ENCODE peak calls at places on chromosome 18, in eight cellular contexts. G is PC-3; Y is stromal cell of bone marrow; J is GM12892; I is stimulated activated CD8-positive, alpha-beta memory T cell treated with anti-CD3 and anti-CD28 coated beads, Interleukin-15, amount 100 ng/mL, for 1 hour; V is AG20443; T is AG08396; F is mucosa of descending colon. C is an unnamed sample.

GRCh38 chr18:51323941-51324340 is 126.5 kb upstream of the MEX3C start:
- DNase-seq in G (no peak), Y (no peak), J (no peak), I (no peak), V (no peak), T (no peak), F (no peak), C (no peak)

GRCh38 chr18:58325521-58325908 is 281.5 kb downstream of the NEDD4L start:
- DNase-seq in G (no peak), Y (peak; percentile 38), J (no peak), I (no peak), V (peak; percentile 39), T (no peak), F (no peak), C (no peak)

GRCh38 chr18:53375641-53376040 is 848.8 kb downstream of the MBD2 start:
- DNase-seq in G (no peak), Y (no peak), J (no peak), I (no peak), V (no peak), T (no peak), F (no peak), C (no peak)

GRCh38 chr18:74299162-74299561 is 7.4 kb upstream of the CYB5A start:
- DNase-seq in G (no peak), Y (no peak), J (no peak), I (no peak), V (no peak), T (no peak), F (no peak), C (no peak)

GRCh38 chr18:48122376-48122775 is 191.9 kb upstream of the SMAD2 start:
- DNase-seq in G (no peak), Y (no peak), J (no peak), I (no peak), V (no peak), T (no peak), F (no peak), C (no peak)

GRCh38 chr18:24942144-24942543 is 409.8 kb downstream of the ZNF521 start:
- DNase-seq in G (peak; percentile 12), Y (no peak), J (no peak), I (no peak), V (no peak), T (no peak), F (no peak), C (no peak)

GRCh38 chr18:2914185-2914584 is 67.4 kb downstream of the EMILIN2 start:
- DNase-seq in G (no peak), Y (no peak), J (no peak), I (no peak), V (no peak), T (no peak), F (no peak), C (no peak)

GRCh38 chr18:43661570-43661969 is 384.3 kb upstream of the SYT4 start:
- DNase-seq in G (peak; percentile 64), Y (no peak), J (no peak), I (no peak), V (no peak), T (peak; percentile 13), F (no peak), C (peak; percentile 4)

GRCh38 chr18:70991577-70991976 is 702.7 kb downstream of the SOCS6 start:
- DNase-seq in G (peak; percentile 26), Y (no peak), J (no peak), I (no peak), V (no peak), T (no peak), F (no peak), C (peak; percentile 33)

GRCh38 chr18:34647251-34647650 is 62.8 kb upstream of the DTNA start:
- DNase-seq in G (no peak), Y (no peak), J (no peak), I (no peak), V (no peak), T (no peak), F (no peak), C (no peak)

GRCh38 chr18:12315481-12315880 is 7.4 kb downstream of the TUBB6 start:
- DNase-seq in G (no peak), Y (no peak), J (no peak), I (no peak), V (no peak), T (no peak), F (no peak), C (no peak)

GRCh38 chr18:3526421-3527354 is 76.7 kb downstream of the TGIF1 start:
- DNase-seq in G (no peak), Y (no peak), J (no peak), I (no peak), V (peak; percentile 23), T (no peak), F (no peak), C (no peak)

GRCh38 chr18:23884712-23885375 is 129.7 kb upstream of the TTC39C start:
- DNase-seq in G (no peak), Y (no peak), J (no peak), I (no peak), V (no peak), T (no peak), F (peak; percentile 71), C (no peak)

GRCh38 chr18:44716697-44717163 is 36.0 kb downstream of the SETBP1 start:
- DNase-seq in G (no peak), Y (no peak), J (no peak), I (no peak), V (no peak), T (no peak), F (no peak), C (no peak)

GRCh38 chr18:77733292-77733903 is 483.8 kb downstream of the GALR1 start:
- DNase-seq in G (no peak), Y (no peak), J (no peak), I (no peak), V (no peak), T (no peak), F (no peak), C (no peak)

GRCh38 chr18:74977041-74977440 is 231.9 kb downstream of the PTGR3 start:
- DNase-seq in G (no peak), Y (no peak), J (no peak), I (no peak), V (no peak), T (no peak), F (no peak), C (no peak)

GRCh38 chr18:13410471-13410870 is 191.9 kb downstream of the LDLRAD4 start:
- DNase-seq in G (no peak), Y (no peak), J (no peak), I (no peak), V (no peak), T (no peak), F (no peak), C (no peak)

GRCh38 chr18:78612318-78612717 is 367.3 kb upstream of the SALL3 start:
- DNase-seq in G (no peak), Y (no peak), J (no peak), I (no peak), V (no peak), T (no peak), F (no peak), C (no peak)

GRCh38 chr18:37251679-37252078 is 313.9 kb downstream of the CELF4 start:
- DNase-seq in G (peak; percentile 49), Y (no peak), J (no peak), I (no peak), V (no peak), T (no peak), F (no peak), C (no peak)

GRCh38 chr18:13418013-13418710 is 199.6 kb downstream of the LDLRAD4 start:
- DNase-seq in G (peak; percentile 20), Y (no peak), J (no peak), I (no peak), V (no peak), T (no peak), F (peak; percentile 71), C (no peak)

GRCh38 chr18:45248240-45248903 is 366.9 kb upstream of the SLC14A2 start:
- DNase-seq in G (no peak), Y (peak; percentile 79), J (no peak), I (no peak), V (peak; percentile 75), T (peak; percentile 66), F (no peak), C (no peak)

GRCh38 chr18:48541026-48541746 is 2.4 kb downstream of the CTIF start:
- DNase-seq in G (peak; percentile 50), Y (peak; percentile 51), J (peak; percentile 52), I (no peak), V (peak; percentile 86), T (peak; percentile 84), F (peak; percentile 82), C (peak; percentile 76)

GRCh38 chr18:61890344-61890743 is 2.5 kb downstream of the RNF152 start:
- DNase-seq in G (no peak), Y (no peak), J (no peak), I (no peak), V (no peak), T (no peak), F (no peak), C (no peak)

GRCh38 chr18:10388380-10388779 is 66.1 kb upstream of the APCDD1 start:
- DNase-seq in G (no peak), Y (no peak), J (no peak), I (no peak), V (no peak), T (no peak), F (no peak), C (no peak)

GRCh38 chr18:79954791-79955190 is 3.3 kb upstream of the SLC66A2 start:
- DNase-seq in G (no peak), Y (no peak), J (no peak), I (no peak), V (no peak), T (no peak), F (peak; percentile 38), C (no peak)

GRCh38 chr18:64966667-64967066 is 784.1 kb upstream of the CDH7 start:
- DNase-seq in G (peak; percentile 39), Y (no peak), J (no peak), I (no peak), V (no peak), T (no peak), F (no peak), C (no peak)

GRCh38 chr18:57833441-57834101 is 30.5 kb upstream of the ATP8B1 start:
- DNase-seq in G (peak; percentile 23), Y (no peak), J (peak; percentile 25), I (no peak), V (no peak), T (peak; percentile 24), F (no peak), C (peak; percentile 73)

GRCh38 chr18:49819768-49820662 is 6.7 kb upstream of the ACAA2 start:
- DNase-seq in G (no peak), Y (no peak), J (no peak), I (no peak), V (no peak), T (no peak), F (no peak), C (no peak)

GRCh38 chr18:10032331-10032979 is 118.6 kb downstream of the VAPA start:
- DNase-seq in G (no peak), Y (no peak), J (no peak), I (peak; percentile 7), V (no peak), T (no peak), F (no peak), C (peak; percentile 61)

GRCh38 chr18:68215931-68216330 is 499.0 kb downstream of the TMX3 start:
- DNase-seq in G (peak; percentile 91), Y (no peak), J (no peak), I (no peak), V (peak; percentile 62), T (no peak), F (no peak), C (no peak)

GRCh38 chr18:68847219-68847860 is 49.5 kb downstream of the CCDC102B start:
- DNase-seq in G (peak; percentile 44), Y (no peak), J (no peak), I (no peak), V (peak; percentile 12), T (peak; percentile 6), F (no peak), C (peak; percentile 56)

GRCh38 chr18:77995593-77995992 is 745.9 kb downstream of the GALR1 start:
- DNase-seq in G (no peak), Y (no peak), J (no peak), I (no peak), V (no peak), T (no peak), F (no peak), C (no peak)

GRCh38 chr18:43563780-43564179 is 286.5 kb upstream of the SYT4 start:
- DNase-seq in G (peak; percentile 38), Y (peak; percentile 38), J (no peak), I (no peak), V (peak; percentile 62), T (peak; percentile 18), F (no peak), C (peak; percentile 49)

GRCh38 chr18:63152791-63153190 is 166.8 kb downstream of the BCL2 start:
- DNase-seq in G (no peak), Y (no peak), J (no peak), I (no peak), V (no peak), T (no peak), F (no peak), C (no peak)

C was measured in dermis blood vessel endothelial cell.